ENCODE peak calls at places on chromosome 13, in seven cellular contexts. P is GM13976; G is stimulated activated CD4-positive, alpha-beta T cell treated with anti-CD3 and anti-CD28 coated beads, TNF-alpha, amount 100 ng/mL, for 4 hours; I is SW 1271; L is left lung; T is AG08395; Y is Right ventricle myocardium superior. O is an unnamed sample.

GRCh38 chr13:106343831-106344230 is 191.6 kb downstream of the EFNB2 start:
- DNase-seq in P (no peak), G (no peak), I (no peak), L (no peak), T (no peak), Y (no peak), O (no peak)

GRCh38 chr13:52737900-52738299 is 1.7 kb downstream of the CNMD start:
- DNase-seq in P (no peak), G (no peak), I (no peak), L (no peak), T (no peak), Y (no peak), O (no peak)

GRCh38 chr13:27362064-27362751 is 62.2 kb upstream of the GTF3A start:
- DNase-seq in P (peak), G (peak), I (peak), L (peak), T (peak), Y (peak), O (peak)

GRCh38 chr13:31846984-31847752 is 107.8 kb downstream of the RXFP2 start:
- DNase-seq in P (no peak), G (no peak), I (no peak), L (peak), T (peak), Y (no peak), O (peak)

GRCh38 chr13:29522044-29522685 is 73.3 kb downstream of the SLC7A1 start:
- DNase-seq in P (no peak), G (no peak), I (no peak), L (no peak), T (peak), Y (no peak), O (no peak)

GRCh38 chr13:34425307-34425949 is 516.6 kb upstream of the NBEA start:
- DNase-seq in P (no peak), G (no peak), I (no peak), L (no peak), T (no peak), Y (no peak), O (no peak)

GRCh38 chr13:35927554-35927953 is 203.6 kb downstream of the DCLK1 start:
- DNase-seq in P (no peak), G (no peak), I (no peak), L (no peak), T (peak), Y (no peak), O (no peak)

GRCh38 chr13:33782631-33783030 is 35.3 kb upstream of the RFC3 start:
- DNase-seq in P (no peak), G (no peak), I (no peak), L (no peak), T (no peak), Y (no peak), O (no peak)

GRCh38 chr13:109816112-109816978 is 30.0 kb upstream of the IRS2 start:
- DNase-seq in P (no peak), G (no peak), I (no peak), L (no peak), T (peak), Y (no peak), O (no peak)

GRCh38 chr13:101455863-101456262 is 3.4 kb downstream of the ITGBL1 start:
- DNase-seq in P (no peak), G (no peak), I (peak), L (no peak), T (peak), Y (no peak), O (no peak)

GRCh38 chr13:110405597-110406450 is 98.7 kb downstream of the COL4A2 start:
- DNase-seq in P (no peak), G (no peak), I (no peak), L (no peak), T (peak), Y (no peak), O (no peak)

GRCh38 chr13:93947651-93948050 is 531.8 kb downstream of the DCT start:
- DNase-seq in P (no peak), G (no peak), I (no peak), L (no peak), T (no peak), Y (no peak), O (no peak)

GRCh38 chr13:107222619-107223018 is 654.7 kb upstream of the ARGLU1 start:
- DNase-seq in P (no peak), G (no peak), I (no peak), L (no peak), T (no peak), Y (no peak), O (no peak)

O was measured in heart left ventricle.